ENCODE peak calls at places on chromosomes 7 and 10, in four cellular contexts. I is spleen, U is heart left ventricle, K is GM23338. Z is an unnamed sample.

GRCh38 chr7:801940-802364 is 30.3 kb upstream of the SUN1 start:
- DNase-seq in I (peak), U (peak), K (no peak), Z (no peak)

GRCh38 chr7:31104361-31105255 is 52.5 kb downstream of the ADCYAP1R1 start:
- DNase-seq in I (peak), U (no peak), K (no peak), Z (no peak)

GRCh38 chr10:75386128-75386527 is 15.4 kb downstream of the ZNF503 start:
- DNase-seq in K (no peak), I (no peak), U (no peak), Z (no peak)

GRCh38 chr10:112361951-112362770 is 11.8 kb upstream of the ACSL5 start:
- DNase-seq in I (no peak), U (peak), K (peak), Z (peak)

GRCh38 chr7:3282457-3282856 is 18.6 kb upstream of the SDK1 start:
- DNase-seq in I (no peak), K (no peak), U (no peak), Z (peak)

GRCh38 chr10:31036209-31036608 is 4.5 kb upstream of the ZNF438 start:
- DNase-seq in U (no peak), I (no peak), K (peak), Z (peak)

GRCh38 chr7:106731207-106731606 is 70.2 kb upstream of the CCDC71L start:
- DNase-seq in U (no peak), I (no peak), K (no peak), Z (no peak)

GRCh38 chr7:2355079-2356008 is 717 bp downstream of the EIF3B start:
- DNase-seq in U (no peak), K (peak), I (peak), Z (peak)

GRCh38 chr7:55569797-55570196 is 2.5 kb downstream of the VOPP1 start:
- DNase-seq in K (no peak), I (no peak), U (no peak), Z (no peak)

GRCh38 chr10:48439581-48440041 is 133.1 kb downstream of the MAPK8 start:
- DNase-seq in I (peak), U (no peak), K (peak), Z (no peak)

GRCh38 chr7:98470131-98470985 is 69.5 kb upstream of the BAIAP2L1 start:
- DNase-seq in I (no peak), U (no peak), K (peak), Z (no peak)

GRCh38 chr10:4234661-4235060 is 449.7 kb upstream of the KLF6 start:
- DNase-seq in K (no peak), U (no peak), I (peak), Z (no peak)

GRCh38 chr10:72509206-72509799 is 116.6 kb downstream of the MICU1 start:
- DNase-seq in K (no peak), U (no peak), I (no peak), Z (peak)

GRCh38 chr10:111822661-111823060 is 360.9 kb downstream of the GPAM start:
- DNase-seq in K (no peak), I (no peak), U (no peak), Z (no peak)

GRCh38 chr7:135733603-135734342 is 5.8 kb upstream of the SLC13A4 start:
- DNase-seq in K (no peak), I (no peak), U (no peak), Z (no peak)

GRCh38 chr7:1943933-1944618 is 274.0 kb downstream of the ELFN1 start:
- DNase-seq in K (peak), U (peak), I (peak), Z (no peak)

GRCh38 chr7:63899691-63900393 is 98.8 kb upstream of the ZNF722 start:
- DNase-seq in K (no peak), I (peak), U (peak), Z (peak)

GRCh38 chr7:86925221-86925620 is 134.2 kb downstream of the ELAPOR2 start:
- DNase-seq in U (no peak), I (no peak), K (no peak), Z (no peak)

GRCh38 chr10:124125305-124126116 is 32.1 kb upstream of the CHST15 start:
- DNase-seq in K (peak), I (no peak), U (no peak), Z (no peak)

GRCh38 chr7:93442478-93443224 is 131.9 kb downstream of the CALCR start:
- DNase-seq in I (no peak), K (peak), U (no peak), Z (peak)
- TF ChIP-seq CTCF in I (peak), K (peak), U (peak), Z (peak)

GRCh38 chr10:79047875-79048638 is 20.7 kb upstream of the ZMIZ1 start:
- DNase-seq in K (no peak), I (peak), U (no peak), Z (no peak)
- H3K4me3 ChIP-seq in K (no peak), I (peak), U (no peak), Z (no peak)

GRCh38 chr10:69742356-69742695 is 59.4 kb upstream of the COL13A1 start:
- DNase-seq in K (no peak), U (no peak), I (no peak), Z (peak)

GRCh38 chr10:69744971-69745370 is 56.7 kb upstream of the COL13A1 start:
- DNase-seq in K (no peak), I (no peak), U (no peak), Z (no peak)

GRCh38 chr10:69741252-69741651 is 60.5 kb upstream of the COL13A1 start:
- DNase-seq in I (no peak), K (no peak), U (no peak), Z (no peak)

GRCh38 chr10:69741671-69742355 is 59.9 kb upstream of the COL13A1 start:
- DNase-seq in K (no peak), I (no peak), U (no peak), Z (no peak)

DNA sequence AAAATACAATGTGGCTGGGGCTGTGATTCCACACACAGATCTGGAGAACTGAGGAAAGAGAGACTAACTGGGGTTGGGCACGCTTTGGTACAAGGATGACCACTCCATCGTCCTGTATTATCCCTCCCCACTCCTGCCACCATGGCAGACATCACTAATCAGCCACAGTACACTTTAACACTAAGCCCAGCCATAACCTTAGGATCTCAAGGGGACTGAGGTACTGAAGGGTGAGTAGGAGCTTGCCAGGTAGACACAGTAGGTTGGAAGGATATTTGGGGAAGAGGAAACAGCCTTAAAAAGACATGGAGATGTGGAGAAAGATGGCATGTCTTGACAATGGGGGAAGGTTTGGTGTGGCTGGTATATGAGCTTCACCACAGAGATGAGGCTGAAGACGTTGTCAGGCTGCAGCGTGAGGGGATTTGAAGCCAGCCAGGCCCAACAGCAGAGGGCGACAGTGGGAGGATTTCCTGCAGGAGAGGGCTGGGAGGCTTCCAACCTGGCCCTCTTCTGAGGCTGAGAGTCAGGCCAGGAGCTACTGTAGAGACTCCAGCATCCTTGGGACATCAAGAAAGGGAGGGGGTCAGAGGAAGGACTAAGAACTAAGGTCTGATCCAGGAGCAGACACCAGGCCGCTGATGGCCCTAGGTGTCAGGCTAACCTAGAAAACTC is 58.6 kb upstream of the COL13A1 start:
- DNase-seq in U (no peak), I (no peak), K (peak), Z (peak)
- TF ChIP-seq CTCF in U (peak), I (peak), K (peak), Z (peak)

GRCh38 chr10:92692085-92692671 is 2.4 kb downstream of the HHEX start:
- DNase-seq in K (peak), I (peak), U (no peak), Z (no peak)
- H3K4me3 ChIP-seq in K (peak), I (peak), U (peak), Z (no peak)

GRCh38 chr7:24503511-24503910 is 69.7 kb upstream of the PALS2 start:
- DNase-seq in K (no peak), U (no peak), I (no peak), Z (no peak)
- TF ChIP-seq CTCF in K (no peak), U (no peak), I (no peak), Z (no peak)

DNA sequence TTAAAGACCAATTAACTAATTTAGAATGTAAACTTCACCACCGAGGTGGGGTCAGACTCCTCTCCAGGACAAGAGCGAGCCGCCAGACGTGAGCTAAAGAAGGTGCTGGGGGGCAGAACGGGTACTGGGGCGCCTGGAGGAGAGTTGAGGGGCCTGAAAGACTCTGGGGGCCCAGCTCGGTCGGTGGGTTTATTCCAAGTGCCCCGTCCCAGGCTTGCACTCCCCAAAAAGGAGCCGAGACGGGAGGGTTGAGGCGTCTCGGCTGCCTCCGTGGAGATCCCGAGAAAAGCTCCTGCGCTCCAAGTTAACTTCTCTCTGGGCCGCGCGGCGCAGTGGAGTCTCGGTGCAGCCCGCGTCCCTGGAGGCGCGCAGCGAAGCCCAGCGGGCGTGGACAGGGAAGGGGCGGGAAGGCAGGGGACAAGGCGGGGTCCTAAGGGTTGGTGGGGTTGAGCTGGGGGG is 553.3 kb downstream of the TFEC start:
- DNase-seq in K (peak), I (peak), U (peak), Z (peak)
- H3K4me3 ChIP-seq in K (peak), I (peak), U (peak), Z (peak)

DNA sequence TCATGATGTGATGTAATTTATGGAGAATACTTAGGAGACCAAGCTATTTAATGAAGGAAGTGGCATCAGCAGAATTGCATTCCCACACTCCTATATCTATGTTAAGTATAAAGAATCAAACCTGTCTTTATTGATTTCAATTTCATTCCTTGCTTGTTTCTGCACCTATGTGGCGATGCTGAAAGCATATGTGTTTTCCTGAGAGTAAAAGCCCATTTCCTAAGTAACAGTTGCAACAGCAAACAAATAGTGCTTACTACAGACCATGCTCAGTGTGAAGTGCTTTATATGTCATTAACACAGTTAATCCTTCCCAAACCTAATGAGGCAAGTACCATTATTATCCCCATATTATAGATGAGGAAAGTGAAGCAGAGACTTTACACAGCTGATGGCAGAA is 552.1 kb downstream of the PARD3 start:
- DNase-seq in K (peak), U (no peak), I (no peak), Z (no peak)
- TF ChIP-seq CTCF in K (peak), U (no peak), I (no peak), Z (no peak)

GRCh38 chr7:33495207-33495606 is 365.8 kb downstream of the BBS9 start:
- DNase-seq in U (no peak), K (peak), I (no peak), Z (peak)

DNA sequence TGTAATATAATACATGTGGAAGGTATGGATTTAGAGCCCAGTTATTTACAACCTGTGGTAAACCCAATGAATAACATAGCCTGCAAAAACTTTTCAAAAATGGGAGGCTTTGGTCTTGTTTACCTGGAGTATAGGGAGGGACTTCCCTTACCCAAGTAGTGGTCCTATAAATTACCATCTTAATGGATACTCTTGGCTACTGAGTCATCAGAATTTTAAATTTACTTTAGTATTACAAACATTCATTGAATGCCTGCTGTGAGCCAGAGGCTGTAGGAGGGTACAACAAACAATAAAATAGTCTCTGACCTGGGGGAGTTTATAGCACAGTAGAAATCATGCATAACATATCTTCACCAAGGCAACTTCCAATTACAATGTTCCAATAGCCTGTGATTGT is 365.1 kb downstream of the BBS9 start:
- DNase-seq in I (no peak), U (no peak), K (peak), Z (no peak)
- H3K4me3 ChIP-seq in I (no peak), U (no peak), K (no peak), Z (no peak)

DNA sequence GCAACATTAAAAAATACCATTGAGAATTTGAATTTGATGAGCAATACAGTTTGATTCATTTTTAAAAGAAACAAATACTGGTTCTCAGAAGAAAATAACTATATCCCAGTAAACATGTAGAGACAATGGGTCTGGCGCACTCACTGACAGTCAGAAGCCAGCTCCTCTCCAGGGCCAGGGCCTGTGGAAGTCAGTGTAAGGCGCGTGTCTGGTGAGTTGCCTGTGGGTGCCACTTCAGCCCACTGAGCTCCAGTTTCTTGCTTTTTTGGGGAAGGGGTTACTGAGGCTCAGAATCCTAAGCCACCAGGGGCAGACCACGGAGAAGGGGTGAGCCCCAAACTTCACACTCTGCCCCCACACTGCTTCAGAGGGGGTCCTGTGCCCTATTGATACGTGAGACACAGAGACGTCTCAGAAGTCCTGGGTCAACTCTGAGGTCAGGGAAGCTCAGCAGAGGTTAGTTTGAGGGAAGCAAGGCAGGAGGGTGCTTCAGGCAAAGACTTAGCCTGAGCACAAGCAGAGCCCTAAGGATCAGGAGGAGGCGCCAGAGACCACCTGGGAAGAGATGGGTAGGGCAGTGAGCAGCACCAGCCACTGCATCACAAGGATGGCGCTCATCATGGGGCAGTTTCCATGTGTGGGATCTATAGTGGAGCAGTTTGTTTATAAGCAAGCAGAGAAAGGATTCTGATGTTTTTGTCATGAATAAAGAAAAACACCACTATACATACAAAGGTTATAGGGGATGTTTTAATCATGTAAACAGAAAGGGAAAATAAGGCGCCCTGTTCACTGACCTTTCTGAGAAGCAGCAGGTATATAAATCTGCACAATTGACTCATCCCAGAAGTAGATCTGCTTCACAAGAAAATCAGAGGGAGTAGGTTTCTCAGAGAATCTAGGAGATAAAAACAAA is 95.7 kb downstream of the PKD1L1 start:
- DNase-seq in U (no peak), I (no peak), K (peak), Z (peak)
- TF ChIP-seq CTCF in U (no peak), I (peak), K (peak), Z (peak)

GRCh38 chr10:70828923-70829322 is 13.2 kb downstream of the SGPL1 start:
- DNase-seq in U (no peak), K (no peak), I (no peak), Z (no peak)
- H3K4me3 ChIP-seq in U (no peak), K (no peak), I (no peak), Z (no peak)

Z was measured in fibroblast of mammary gland.